ENCODE peak calls at places on chromosomes 4 and X, in six cellular contexts. N, B, E, A, S and C are unnamed samples.

GRCh38 chrX:56932106-56932505 is 63.2 kb downstream of the SPIN3 start:
- DNase-seq in B (no peak), E (no peak), A (no peak), N (no peak), S (no peak), C (no peak)

GRCh38 chrX:63508668-63509067 is 157.5 kb upstream of the SPIN4 start:
- DNase-seq in S (no peak), B (no peak), N (no peak), E (no peak), A (no peak), C (no peak)

GRCh38 chrX:11666180-11666579 is 460 bp upstream of the ARHGAP6 start:
- DNase-seq in E (no peak), S (no peak), B (no peak), N (no peak), A (no peak), C (no peak)

GRCh38 chrX:53767544-53767943 is 81.0 kb upstream of the HUWE1 start:
- DNase-seq in B (no peak), A (no peak), E (no peak), S (no peak), N (no peak), C (no peak)

GRCh38 chr4:139876328-139876941 is 210.8 kb downstream of the MGST2 start:
- DNase-seq in N (no peak), E (no peak), S (no peak), B (no peak), A (no peak), C (no peak)

GRCh38 chr4:103303011-103303410 is 104.9 kb upstream of the CENPE start:
- DNase-seq in B (no peak), N (no peak), A (no peak), E (no peak), S (no peak), C (no peak)

GRCh38 chrX:11764602-11765067 is 6.6 kb downstream of the MSL3 start:
- DNase-seq in B (no peak), A (no peak), S (no peak), N (no peak), E (no peak), C (no peak)

GRCh38 chr4:6222761-6223292 is 22.5 kb upstream of the JAKMIP1 start:
- DNase-seq in A (no peak), S (peak; percentile 13), E (no peak), N (no peak), B (no peak), C (no peak)

GRCh38 chrX:48854898-48855297 is 19.5 kb upstream of the PCSK1N start:
- DNase-seq in A (peak; percentile 47), N (no peak), S (no peak), E (no peak), B (no peak), C (no peak)

GRCh38 chr4:40409835-40410234 is 74.7 kb downstream of the CHRNA9 start:
- DNase-seq in S (peak; percentile 67), A (no peak), N (no peak), B (no peak), E (no peak), C (no peak)

GRCh38 chrX:140712413-140713173 is 3.0 kb downstream of the LINC00632 start:
- DNase-seq in E (peak; percentile 1), N (no peak), B (no peak), A (peak; percentile 26), S (no peak), C (no peak)

GRCh38 chr4:189498457-189498856 is 442.2 kb upstream of the FRG1 start:
- DNase-seq in A (no peak), E (no peak), S (no peak), B (no peak), N (no peak), C (no peak)

GRCh38 chrX:97616883-97617510 is 733.3 kb downstream of the RPA4 start:
- DNase-seq in N (no peak), E (no peak), S (peak; percentile 73), A (peak; percentile 6), B (no peak), C (no peak)

GRCh38 chr4:155403886-155404285 is 27.1 kb upstream of the MAP9 start:
- DNase-seq in B (no peak), A (peak; percentile 77), S (peak; percentile 68), E (no peak), N (peak; percentile 3), C (no peak)

GRCh38 chrX:10090319-10090718 is 66.5 kb upstream of the CLCN4 start:
- DNase-seq in S (no peak), A (no peak), E (no peak), B (no peak), N (no peak), C (no peak)